ENCODE peak calls at places on chromosome 17, in seven cellular contexts. One of them, this sample, is unnamed.

GRCh38 chr17:49469831-49470568 is 25.1 kb upstream of the NGFR start:
- DNase-seq in GM12878: no peak
- DNase-seq in IMR-90: no peak
- DNase-seq in HCT116: no peak
- DNase-seq in HepG2: no peak
- DNase-seq in H1: peak
- DNase-seq in K562: no peak
- DNase-seq in this sample: no peak

GRCh38 chr17:34254146-34254545 is 939 bp upstream of the CCL2 start:
- DNase-seq in HCT116: no peak
- DNase-seq in GM12878: no peak
- DNase-seq in IMR-90: peak
- DNase-seq in HepG2: no peak
- DNase-seq in K562: no peak
- DNase-seq in H1: no peak
- DNase-seq in this sample: no peak

GRCh38 chr17:73639322-73639721 is 4.9 kb downstream of the SDK2 start:
- DNase-seq in HCT116: no peak
- DNase-seq in GM12878: no peak
- DNase-seq in H1: no peak
- DNase-seq in HepG2: no peak
- DNase-seq in K562: no peak
- DNase-seq in IMR-90: no peak
- DNase-seq in this sample: no peak

GRCh38 chr17:44033841-44034408 is 19.2 kb upstream of the TMEM101 start:
- DNase-seq in GM12878: no peak
- DNase-seq in K562: no peak
- DNase-seq in IMR-90: no peak
- DNase-seq in HCT116: no peak
- DNase-seq in HepG2: no peak
- DNase-seq in H1: no peak
- DNase-seq in this sample: no peak

GRCh38 chr17:27807567-27808470 is 7.5 kb upstream of the NOS2 start:
- DNase-seq in HepG2: no peak
- DNase-seq in GM12878: peak
- DNase-seq in K562: peak
- DNase-seq in H1: no peak
- DNase-seq in IMR-90: no peak
- DNase-seq in HCT116: no peak
- DNase-seq in this sample: no peak

GRCh38 chr17:83078378-83079339 is 750 bp upstream of the METRNL start:
- DNase-seq in H1: no peak
- DNase-seq in K562: no peak
- DNase-seq in HCT116: no peak
- DNase-seq in GM12878: no peak
- DNase-seq in HepG2: no peak
- DNase-seq in IMR-90: no peak
- DNase-seq in this sample: no peak

GRCh38 chr17:31508310-31509094 is 117.0 kb downstream of the RAB11FIP4 start:
- DNase-seq in HepG2: peak
- DNase-seq in HCT116: no peak
- DNase-seq in H1: no peak
- DNase-seq in IMR-90: peak
- DNase-seq in GM12878: peak
- DNase-seq in K562: peak
- DNase-seq in this sample: peak

GRCh38 chr17:80529104-80529903 is 15.3 kb upstream of the RPTOR start:
- DNase-seq in IMR-90: no peak
- DNase-seq in HepG2: no peak
- DNase-seq in HCT116: no peak
- DNase-seq in GM12878: no peak
- DNase-seq in K562: no peak
- DNase-seq in H1: no peak
- DNase-seq in this sample: no peak

GRCh38 chr17:703081-703875 is 11.4 kb downstream of the VPS53 start:
- DNase-seq in HepG2: no peak
- DNase-seq in K562: no peak
- DNase-seq in HCT116: no peak
- DNase-seq in GM12878: no peak
- DNase-seq in IMR-90: peak
- DNase-seq in H1: no peak
- DNase-seq in this sample: no peak

GRCh38 chr17:74513987-74514631 is 17.2 kb downstream of the CD300LB start:
- DNase-seq in H1: peak
- DNase-seq in K562: peak
- DNase-seq in HCT116: peak
- DNase-seq in GM12878: peak
- DNase-seq in HepG2: peak
- DNase-seq in IMR-90: peak
- DNase-seq in this sample: peak

GRCh38 chr17:40542562-40543411 is 22.5 kb downstream of the CCR7 start:
- DNase-seq in HCT116: no peak
- DNase-seq in HepG2: peak
- DNase-seq in GM12878: no peak
- DNase-seq in K562: no peak
- DNase-seq in H1: no peak
- DNase-seq in IMR-90: peak
- DNase-seq in this sample: peak
- TF ChIP-seq CEBPB in HCT116: no peak
- TF ChIP-seq CEBPB in HepG2: peak
- TF ChIP-seq CEBPB in GM12878: no peak
- TF ChIP-seq CEBPB in K562: no peak
- TF ChIP-seq CEBPB in H1: no peak
- TF ChIP-seq CEBPB in IMR-90: peak
- TF ChIP-seq CEBPB in this sample: peak

GRCh38 chr17:78197147-78197830 is 10.1 kb downstream of the AFMID start:
- DNase-seq in HCT116: no peak
- DNase-seq in H1: no peak
- DNase-seq in GM12878: no peak
- DNase-seq in K562: no peak
- DNase-seq in HepG2: no peak
- DNase-seq in IMR-90: no peak
- DNase-seq in this sample: no peak
- TF ChIP-seq CEBPB in HCT116: no peak
- TF ChIP-seq CEBPB in H1: no peak
- TF ChIP-seq CEBPB in GM12878: no peak
- TF ChIP-seq CEBPB in K562: no peak
- TF ChIP-seq CEBPB in HepG2: no peak
- TF ChIP-seq CEBPB in IMR-90: no peak
- TF ChIP-seq CEBPB in this sample: no peak

GRCh38 chr17:77456271-77456950 is 315.6 kb downstream of the SEC14L1 start:
- DNase-seq in HCT116: no peak
- DNase-seq in GM12878: no peak
- DNase-seq in IMR-90: no peak
- DNase-seq in K562: no peak
- DNase-seq in H1: no peak
- DNase-seq in HepG2: no peak
- DNase-seq in this sample: no peak
- TF ChIP-seq CEBPB in HCT116: no peak
- TF ChIP-seq CEBPB in GM12878: no peak
- TF ChIP-seq CEBPB in IMR-90: no peak
- TF ChIP-seq CEBPB in K562: no peak
- TF ChIP-seq CEBPB in H1: no peak
- TF ChIP-seq CEBPB in HepG2: no peak
- TF ChIP-seq CEBPB in this sample: no peak

GRCh38 chr17:18122991-18123753 is 14.6 kb downstream of the MYO15A start:
- DNase-seq in HepG2: no peak
- DNase-seq in H1: no peak
- DNase-seq in GM12878: no peak
- DNase-seq in HCT116: no peak
- DNase-seq in IMR-90: no peak
- DNase-seq in K562: no peak
- DNase-seq in this sample: no peak
- TF ChIP-seq CEBPB in HepG2: no peak
- TF ChIP-seq CEBPB in H1: no peak
- TF ChIP-seq CEBPB in GM12878: no peak
- TF ChIP-seq CEBPB in HCT116: no peak
- TF ChIP-seq CEBPB in IMR-90: no peak
- TF ChIP-seq CEBPB in K562: no peak
- TF ChIP-seq CEBPB in this sample: no peak

GRCh38 chr17:39717660-39718059 is 12.7 kb downstream of the MIEN1 start:
- DNase-seq in GM12878: no peak
- DNase-seq in IMR-90: no peak
- DNase-seq in H1: no peak
- DNase-seq in HCT116: no peak
- DNase-seq in HepG2: no peak
- DNase-seq in K562: no peak
- DNase-seq in this sample: no peak

GRCh38 chr17:39715375-39716072 is 14.8 kb downstream of the MIEN1 start:
- DNase-seq in HepG2: no peak
- DNase-seq in IMR-90: no peak
- DNase-seq in H1: no peak
- DNase-seq in GM12878: no peak
- DNase-seq in HCT116: no peak
- DNase-seq in K562: no peak
- DNase-seq in this sample: no peak

GRCh38 chr17:39716879-39717536 is 13.3 kb downstream of the MIEN1 start:
- DNase-seq in GM12878: no peak
- DNase-seq in HCT116: no peak
- DNase-seq in H1: no peak
- DNase-seq in HepG2: no peak
- DNase-seq in K562: no peak
- DNase-seq in IMR-90: no peak
- DNase-seq in this sample: no peak

GRCh38 chr17:39714234-39714633 is 14.4 kb downstream of the ERBB2 start:
- DNase-seq in HCT116: no peak
- DNase-seq in K562: no peak
- DNase-seq in H1: no peak
- DNase-seq in IMR-90: no peak
- DNase-seq in GM12878: no peak
- DNase-seq in HepG2: no peak
- DNase-seq in this sample: no peak

DNA sequence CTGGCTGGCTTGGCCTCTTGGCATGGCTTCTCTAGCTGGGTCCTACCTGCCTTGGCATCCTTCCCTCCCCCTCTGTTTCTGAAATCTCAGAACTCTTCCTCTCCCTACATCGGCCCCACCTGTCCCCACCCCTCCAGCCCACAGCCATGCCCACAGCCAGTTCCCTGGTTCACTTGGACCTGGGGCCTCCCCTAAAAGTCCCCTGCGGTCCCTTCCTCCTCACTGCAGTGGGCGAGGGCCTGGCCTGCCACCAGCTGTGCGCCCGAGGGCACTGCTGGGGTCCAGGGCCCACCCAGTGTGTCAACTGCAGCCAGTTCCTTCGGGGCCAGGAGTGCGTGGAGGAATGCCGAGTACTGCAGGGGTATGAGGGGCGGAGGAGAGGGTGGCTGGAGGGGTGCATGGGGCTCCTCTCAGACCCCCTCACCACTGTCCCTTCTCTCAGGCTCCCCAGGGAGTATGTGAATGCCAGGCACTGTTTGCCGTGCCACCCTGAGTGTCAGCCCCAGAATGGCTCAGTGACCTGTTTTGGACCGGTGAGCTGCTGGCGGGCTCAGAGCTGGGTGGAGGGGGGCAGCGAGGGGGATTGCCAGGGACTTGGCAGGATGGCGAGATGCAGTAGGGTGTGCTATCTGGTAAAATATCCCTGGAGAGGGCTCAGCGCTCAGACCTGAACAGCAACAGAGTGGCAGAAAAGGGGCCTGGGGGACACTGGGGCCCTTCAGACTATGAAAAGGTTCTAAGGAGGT is 14.1 kb downstream of the MIEN1 start:
- DNase-seq in K562: no peak
- DNase-seq in HCT116: no peak
- DNase-seq in GM12878: no peak
- DNase-seq in HepG2: no peak
- DNase-seq in H1: no peak
- DNase-seq in IMR-90: no peak
- DNase-seq in this sample: no peak
- TF ChIP-seq CEBPB in K562: no peak
- TF ChIP-seq CEBPB in HCT116: no peak
- TF ChIP-seq CEBPB in GM12878: no peak
- TF ChIP-seq CEBPB in HepG2: no peak
- TF ChIP-seq CEBPB in H1: no peak
- TF ChIP-seq CEBPB in IMR-90: no peak
- TF ChIP-seq CEBPB in this sample: no peak

GRCh38 chr17:5254903-5255521 is 20.4 kb upstream of the SCIMP start:
- DNase-seq in HepG2: no peak
- DNase-seq in HCT116: no peak
- DNase-seq in K562: no peak
- DNase-seq in H1: no peak
- DNase-seq in GM12878: no peak
- DNase-seq in IMR-90: no peak
- DNase-seq in this sample: no peak
- TF ChIP-seq CEBPB in HepG2: no peak
- TF ChIP-seq CEBPB in HCT116: no peak
- TF ChIP-seq CEBPB in K562: no peak
- TF ChIP-seq CEBPB in H1: no peak
- TF ChIP-seq CEBPB in GM12878: no peak
- TF ChIP-seq CEBPB in IMR-90: no peak
- TF ChIP-seq CEBPB in this sample: no peak

DNA sequence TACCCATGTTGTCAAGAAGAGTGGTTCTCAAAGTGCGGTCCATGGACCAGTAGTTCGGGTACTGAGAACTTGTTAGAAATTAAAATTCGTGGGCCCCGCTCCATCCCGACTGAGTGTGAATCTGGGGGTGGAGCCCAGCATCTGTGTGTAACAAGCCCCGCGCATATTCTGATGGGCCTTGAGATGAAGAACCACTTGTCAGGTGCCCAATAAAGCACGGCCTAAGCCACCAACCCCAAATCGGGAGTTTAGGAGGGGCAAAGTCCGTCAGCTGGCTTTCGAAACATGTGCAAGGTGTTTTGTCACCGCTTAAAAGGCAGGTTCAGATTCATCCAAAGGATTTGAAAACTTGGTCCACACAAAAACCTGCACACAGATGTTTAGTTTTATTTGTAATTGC is 29.5 kb downstream of the PSMD12 start:
- DNase-seq in HepG2: peak
- DNase-seq in HCT116: no peak
- DNase-seq in IMR-90: no peak
- DNase-seq in GM12878: no peak
- DNase-seq in K562: no peak
- DNase-seq in H1: peak
- DNase-seq in this sample: no peak
- TF ChIP-seq CEBPB in HepG2: peak
- TF ChIP-seq CEBPB in HCT116: no peak
- TF ChIP-seq CEBPB in IMR-90: no peak
- TF ChIP-seq CEBPB in GM12878: no peak
- TF ChIP-seq CEBPB in K562: no peak
- TF ChIP-seq CEBPB in H1: no peak
- TF ChIP-seq CEBPB in this sample: no peak

DNA sequence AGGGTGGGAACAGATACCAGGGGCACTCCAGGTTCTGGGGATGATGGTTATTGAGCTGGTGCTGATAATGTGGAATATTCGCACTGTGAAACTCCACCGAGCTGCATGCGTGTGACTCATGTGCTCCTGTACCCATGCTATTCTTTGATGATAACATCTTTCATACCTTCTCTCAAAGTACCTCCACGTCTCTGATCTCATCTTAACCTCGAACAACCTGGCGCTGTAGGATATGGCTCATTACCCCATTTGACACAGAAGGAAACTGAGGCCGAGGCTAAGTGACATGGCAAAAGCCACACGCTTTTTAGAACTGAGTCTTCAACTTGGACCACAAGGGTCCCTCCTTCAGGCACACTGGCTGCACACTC is 30.2 kb upstream of the MRPS23 start:
- DNase-seq in HCT116: no peak
- DNase-seq in HepG2: no peak
- DNase-seq in K562: no peak
- DNase-seq in GM12878: no peak
- DNase-seq in IMR-90: no peak
- DNase-seq in H1: no peak
- DNase-seq in this sample: no peak
- TF ChIP-seq CEBPB in HCT116: no peak
- TF ChIP-seq CEBPB in HepG2: no peak
- TF ChIP-seq CEBPB in K562: no peak
- TF ChIP-seq CEBPB in GM12878: no peak
- TF ChIP-seq CEBPB in IMR-90: no peak
- TF ChIP-seq CEBPB in H1: no peak
- TF ChIP-seq CEBPB in this sample: no peak

GRCh38 chr17:33200587-33200986 is 92.5 kb downstream of the ASIC2 start:
- DNase-seq in H1: no peak
- DNase-seq in IMR-90: peak
- DNase-seq in GM12878: no peak
- DNase-seq in K562: no peak
- DNase-seq in HCT116: no peak
- DNase-seq in HepG2: no peak
- DNase-seq in this sample: peak
- TF ChIP-seq CEBPB in H1: no peak
- TF ChIP-seq CEBPB in IMR-90: no peak
- TF ChIP-seq CEBPB in GM12878: no peak
- TF ChIP-seq CEBPB in K562: no peak
- TF ChIP-seq CEBPB in HCT116: no peak
- TF ChIP-seq CEBPB in HepG2: no peak
- TF ChIP-seq CEBPB in this sample: no peak

This sample was measured in A549.